ENCODE peak calls at places on chromosomes 16 and 17, in five cellular contexts. G is brain microvascular endothelial cell, A is right lobe of liver, H is prostate gland, E is adrenal gland. J is an unnamed sample. For H3K27me3, the result is how much of the 10 kb centered on the place peaks cover.

GRCh38 chr17:8189041-8189710 is 804 bp downstream of the BORCS6 start:
- DNase-seq in A (peak), G (peak), E (peak), H (peak), J (peak)

GRCh38 chr16:56577300-56577625 is 12.1 kb upstream of the MT3 start:
- DNase-seq in A (no peak), H (no peak), E (no peak), G (no peak), J (no peak)

GRCh38 chr17:8384801-8385335 is 1.9 kb upstream of the RPL26 start:
- DNase-seq in E (no peak), H (no peak), A (no peak), G (peak), J (no peak)

GRCh38 chr17:57986841-57987581 is 1.0 kb downstream of the VEZF1 start:
- DNase-seq in E (peak), G (peak), A (peak), H (peak), J (peak)

GRCh38 chr16:67100569-67101300 is 9.0 kb upstream of the PHAF1 start:
- DNase-seq in E (no peak), H (no peak), G (no peak), A (no peak), J (no peak)

GRCh38 chr16:87201052-87201451 is 116.1 kb downstream of the C16orf95 start:
- DNase-seq in A (no peak), E (peak), H (no peak), G (peak), J (no peak)

GRCh38 chr17:45227101-45227591 is 5.5 kb downstream of the FMNL1 start:
- DNase-seq in A (no peak), G (no peak), H (no peak), E (no peak), J (no peak)

GRCh38 chr16:80997139-80997798 is 9.4 kb downstream of the CMC2 start:
- DNase-seq in A (no peak), H (no peak), G (no peak), E (no peak), J (no peak)

GRCh38 chr17:35094902-35095301 is 24.8 kb downstream of the RAD51D start:
- DNase-seq in H (no peak), G (peak), A (no peak), E (no peak), J (no peak)

GRCh38 chr17:50129946-50130777 is at the start of gene SAMD14:
- DNase-seq in G (no peak), H (no peak), E (peak), A (no peak), J (peak)

GRCh38 chr16:11100239-11100750 is 155.7 kb downstream of the SOCS1 start:
- DNase-seq in H (no peak), G (peak), A (no peak), E (peak), J (no peak)

GRCh38 chr16:75254359-75254837 is 3.0 kb upstream of the BCAR1 start:
- DNase-seq in E (peak), A (peak), H (no peak), G (peak), J (peak)

GRCh38 chr16:85479972-85480726 is 133.0 kb upstream of the GSE1 start:
- DNase-seq in A (no peak), E (no peak), H (peak), G (no peak), J (peak)

GRCh38 chr16:11394593-11394960 is 49.3 kb downstream of the RMI2 start:
- DNase-seq in H (no peak), G (no peak), A (no peak), E (no peak), J (peak)

GRCh38 chr16:1537763-1538289 is 4.4 kb downstream of the TMEM204 start:
- DNase-seq in E (no peak), H (no peak), G (no peak), A (no peak), J (no peak)

GRCh38 chr16:49639739-49640388 is 216.0 kb downstream of the ZNF423 start:
- DNase-seq in H (no peak), A (no peak), E (peak), G (peak), J (no peak)

GRCh38 chr17:41103896-41104295 is 1.3 kb upstream of the KRTAP4-9 start:
- DNase-seq in A (no peak), E (no peak), H (no peak), G (no peak), J (no peak)

GRCh38 chr17:30323895-30324319 is 9.9 kb downstream of the TMIGD1 start:
- DNase-seq in G (peak), E (peak), H (no peak), A (no peak), J (no peak)

GRCh38 chr17:10114931-10115535 is 83.4 kb downstream of the GAS7 start:
- DNase-seq in E (peak), H (peak), A (peak), G (peak), J (peak)

GRCh38 chr16:49524578-49525315 is 151.1 kb downstream of the C16orf78 start:
- DNase-seq in G (no peak), A (no peak), H (no peak), E (no peak), J (no peak)

GRCh38 chr16:12771341-12771798 is 32.3 kb downstream of the CPPED1 start:
- DNase-seq in E (no peak), G (peak), A (peak), H (no peak), J (no peak)

DNA sequence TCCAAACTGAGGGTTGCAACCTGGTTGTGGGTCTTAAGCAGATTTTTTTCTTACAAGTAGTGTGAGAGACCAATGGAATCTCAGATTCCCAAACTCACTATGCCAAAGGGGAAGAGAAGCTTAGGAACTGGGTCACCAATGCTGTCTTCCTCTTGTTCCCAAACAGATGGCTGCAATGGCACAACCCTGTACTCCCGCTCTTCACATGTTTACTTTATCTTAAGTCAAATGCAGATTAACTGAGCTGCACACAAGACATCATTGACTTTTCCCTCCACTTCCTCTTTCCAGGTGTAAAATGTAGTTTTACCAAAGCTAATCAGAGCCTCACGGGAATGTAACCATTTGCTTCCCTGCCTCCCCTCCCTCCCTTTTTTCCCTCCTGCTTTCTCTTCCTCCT is 14.4 kb upstream of the CD300E start:
- DNase-seq in G (no peak), H (no peak), E (no peak), A (no peak), J (no peak)
- H3K27me3 ChIP-seq in G (under half), H (under half), E (under half), A (under half), J (under half)

DNA sequence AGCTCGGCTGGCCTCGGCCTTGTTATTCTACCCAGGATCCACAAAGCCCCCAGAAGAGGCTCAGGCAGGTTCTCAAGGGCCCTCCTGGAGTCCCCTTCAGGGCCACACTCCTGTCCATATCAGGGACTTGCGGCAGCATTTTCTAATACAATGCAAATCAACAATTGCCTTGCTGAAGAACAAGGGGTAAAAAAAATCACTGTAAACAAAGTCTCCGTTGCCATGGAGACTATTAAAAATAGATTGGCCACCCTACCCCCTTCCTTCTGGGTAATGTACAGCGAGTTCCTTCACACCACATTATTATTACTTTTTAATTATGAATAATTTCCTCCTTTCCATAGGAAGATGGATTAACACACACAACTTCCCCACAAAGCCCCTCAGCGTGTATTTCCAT is 196.8 kb downstream of the RBFOX3 start:
- DNase-seq in H (no peak), G (no peak), E (no peak), A (no peak), J (no peak)
- H3K27ac ChIP-seq in H (no peak), G (no peak), E (no peak), A (no peak), J (no peak)

DNA sequence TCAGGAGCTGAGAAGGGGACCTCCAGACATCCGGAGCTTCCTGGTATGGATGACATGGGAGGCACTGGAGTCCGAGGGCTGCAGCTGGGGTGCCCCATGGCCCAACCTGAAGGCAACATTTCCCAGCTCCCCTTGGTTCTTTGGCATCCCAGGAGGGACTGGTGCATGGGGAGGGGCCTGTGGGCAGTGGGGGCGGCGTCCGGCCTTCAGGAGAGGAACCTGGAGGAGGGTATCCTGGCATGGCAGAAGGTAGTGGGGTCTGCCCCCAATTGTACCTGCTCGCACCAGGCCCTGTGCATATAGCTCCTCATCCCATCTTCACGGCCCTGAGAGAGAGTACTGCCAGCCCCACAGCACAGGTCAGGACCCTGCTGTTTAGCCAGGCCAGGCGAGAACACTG is 11.9 kb downstream of the NPTX1 start:
- DNase-seq in H (no peak), G (no peak), E (no peak), A (no peak), J (no peak)
- H3K27me3 ChIP-seq in H (under half), G (under half), E (under half), A (under half), J (under half)

GRCh38 chr17:1482686-1483445 is 9.6 kb downstream of the MYO1C start:
- DNase-seq in E (no peak), A (no peak), G (no peak), H (no peak), J (no peak)
- H3K27ac ChIP-seq in E (no peak), A (no peak), G (no peak), H (peak), J (no peak)

GRCh38 chr17:32774286-32775084 is 102.4 kb downstream of the MYO1D start:
- DNase-seq in E (no peak), A (no peak), H (no peak), G (no peak), J (no peak)

GRCh38 chr17:32780721-32781120 is 96.2 kb downstream of the MYO1D start:
- DNase-seq in E (no peak), G (no peak), A (no peak), H (no peak), J (no peak)

GRCh38 chr17:32777436-32777835 is 99.5 kb downstream of the MYO1D start:
- DNase-seq in G (peak), E (no peak), A (no peak), H (no peak), J (no peak)

GRCh38 chr17:32772453-32773025 is 104.4 kb downstream of the MYO1D start:
- DNase-seq in A (no peak), E (no peak), H (no peak), G (no peak), J (no peak)

DNA sequence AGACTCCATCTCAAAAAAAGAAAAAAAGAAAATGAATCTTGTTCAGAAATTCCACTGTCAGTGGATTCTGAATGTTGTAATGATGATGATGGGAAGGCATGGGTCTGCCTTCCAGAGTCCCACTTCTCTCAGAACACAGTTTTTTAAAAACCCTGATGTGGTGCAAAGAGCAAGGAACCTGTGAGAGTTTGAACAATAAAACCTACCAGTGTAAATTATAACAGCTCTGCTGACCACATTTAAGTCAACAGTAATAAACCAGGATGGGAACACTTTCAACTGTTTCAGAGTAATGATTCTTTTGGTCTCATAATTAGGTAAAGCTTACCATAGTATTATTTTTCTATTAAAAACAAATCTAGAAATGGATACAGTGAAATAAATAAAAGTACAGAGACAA is 99.0 kb downstream of the MYO1D start:
- DNase-seq in A (no peak), E (no peak), G (no peak), H (no peak), J (no peak)
- H3K27me3 ChIP-seq in A (under half), E (under half), G (under half), H (under half), J (under half)

J was measured in upper lobe of right lung.